ENCODE peak calls at places on chromosomes 2 and 18, in ten cellular contexts. S is GM23248, W is A549, F is HCT116, T is Karpas-422, X is neural progenitor cell, E is K562, I is IMR-90, C is SK-N-SH, D is astrocyte. Z is an unnamed sample. For H3K9me3, the result is how much of the 10 kb centered on the place peaks cover.

GRCh38 chr2:168816369-168816768 is 13.9 kb downstream of the NOSTRIN start:
- DNase-seq in C (no peak), T (no peak), E (no peak), X (no peak), F (no peak), D (peak), I (peak), S (peak), W (no peak), Z (peak)

GRCh38 chr2:65040414-65041261 is 15.6 kb upstream of the CEP68 start:
- DNase-seq in I (peak), W (peak), C (peak), E (peak), X (peak), S (peak), T (peak), D (peak), F (peak), Z (peak)

GRCh38 chr2:168443818-168444217 is 12.3 kb upstream of the CERS6 start:
- DNase-seq in E (no peak), W (no peak), T (peak), D (no peak), S (no peak), X (no peak), C (no peak), I (no peak), F (no peak), Z (peak)

GRCh38 chr18:41955688-41956087 is 654 bp downstream of the PIK3C3 start:
- DNase-seq in C (peak), X (no peak), W (no peak), I (no peak), E (peak), T (no peak), S (peak), F (no peak), D (no peak), Z (peak)

GRCh38 chr2:69309336-69310048 is 77.5 kb downstream of the GFPT1 start:
- DNase-seq in T (no peak), W (no peak), C (peak), X (no peak), I (peak), F (no peak), D (peak), S (peak), E (no peak), Z (no peak)

GRCh38 chr18:75582406-75582821 is 154.9 kb upstream of the SMIM21 start:
- DNase-seq in W (no peak), C (no peak), S (peak), I (peak), E (no peak), D (peak), F (no peak), T (no peak), X (no peak), Z (no peak)

GRCh38 chr2:66729391-66729790 is 294.5 kb downstream of the MEIS1 start:
- DNase-seq in F (no peak), X (no peak), C (no peak), S (peak), T (no peak), E (no peak), W (no peak), D (peak), I (peak), Z (peak)

GRCh38 chr2:129877795-129878775 is 101.4 kb upstream of the RAB6C start:
- DNase-seq in E (peak), D (peak), W (peak), S (peak), I (peak), F (no peak), C (no peak), T (peak), X (no peak), Z (no peak)

GRCh38 chr18:52175406-52175805 is 164.6 kb upstream of the DCC start:
- DNase-seq in S (no peak), T (no peak), W (no peak), D (no peak), F (no peak), I (no peak), C (no peak), X (no peak), E (no peak), Z (peak)

GRCh38 chr2:177204417-177204816 is 8.2 kb upstream of the HNRNPA3 start:
- DNase-seq in S (no peak), T (no peak), I (no peak), X (peak), C (no peak), D (no peak), W (no peak), E (no peak), F (no peak), Z (no peak)

GRCh38 chr2:47551800-47552525 is 149.0 kb downstream of the MSH2 start:
- DNase-seq in E (no peak), S (no peak), W (no peak), D (no peak), I (no peak), T (no peak), X (no peak), F (no peak), C (no peak), Z (no peak)

GRCh38 chr2:62724886-62725711 is 19.6 kb downstream of the EHBP1 start:
- DNase-seq in D (no peak), W (peak), X (peak), C (peak), I (no peak), F (peak), T (peak), E (peak), S (no peak), Z (no peak)

GRCh38 chr18:67661555-67661954 is 145.0 kb upstream of the DSEL start:
- DNase-seq in W (no peak), C (no peak), S (no peak), T (no peak), I (no peak), F (no peak), E (no peak), D (no peak), X (no peak), Z (no peak)

GRCh38 chr2:133829686-133830085 is 261.4 kb upstream of the NCKAP5 start:
- DNase-seq in S (no peak), E (no peak), X (no peak), F (no peak), T (no peak), W (no peak), I (no peak), D (peak), C (no peak), Z (no peak)

GRCh38 chr2:111154758-111155157 is 34.0 kb downstream of the BCL2L11 start:
- DNase-seq in W (no peak), F (no peak), D (no peak), S (no peak), X (no peak), I (no peak), C (no peak), T (no peak), E (no peak), Z (no peak)

GRCh38 chr2:70043252-70043875 is 43.9 kb upstream of the PCBP1 start:
- DNase-seq in E (no peak), C (no peak), D (no peak), X (no peak), W (no peak), I (no peak), F (no peak), T (no peak), S (no peak), Z (no peak)

GRCh38 chr2:128235581-128235980 is 83.1 kb downstream of the HS6ST1 start:
- DNase-seq in F (no peak), T (no peak), D (no peak), E (no peak), X (no peak), S (no peak), C (no peak), W (no peak), I (no peak), Z (no peak)

GRCh38 chr2:235230809-235231601 is 262.8 kb upstream of the AGAP1 start:
- DNase-seq in C (peak), E (no peak), I (no peak), W (no peak), F (no peak), T (no peak), S (peak), D (peak), X (no peak), Z (no peak)

GRCh38 chr2:16526193-16526592 is 139.4 kb downstream of the CYRIA start:
- DNase-seq in W (no peak), C (no peak), D (no peak), E (no peak), X (no peak), S (no peak), T (no peak), F (no peak), I (no peak), Z (no peak)

GRCh38 chr2:44951124-44951523 is 9.6 kb downstream of the SIX3 start:
- DNase-seq in E (no peak), D (no peak), C (no peak), I (no peak), W (no peak), T (no peak), S (no peak), X (no peak), F (no peak), Z (no peak)

GRCh38 chr2:167289651-167290410 is 401.6 kb downstream of the XIRP2 start:
- DNase-seq in F (no peak), I (peak), T (no peak), X (no peak), D (peak), W (no peak), C (no peak), S (no peak), E (no peak), Z (no peak)

GRCh38 chr18:4358618-4359017 is 96.5 kb downstream of the DLGAP1 start:
- DNase-seq in T (no peak), D (no peak), F (no peak), C (no peak), W (no peak), S (no peak), E (no peak), I (no peak), X (peak), Z (no peak)

GRCh38 chr2:8148260-8148880 is 533.5 kb upstream of the ID2 start:
- DNase-seq in C (no peak), D (peak), F (peak), E (no peak), X (no peak), I (peak), W (peak), T (no peak), S (peak), Z (peak)

GRCh38 chr2:168748461-168748860 is 54.0 kb upstream of the NOSTRIN start:
- DNase-seq in S (no peak), E (no peak), F (no peak), T (no peak), C (no peak), W (no peak), D (no peak), I (no peak), X (no peak), Z (no peak)

GRCh38 chr2:18719978-18720775 is 130.8 kb upstream of the NT5C1B start:
- DNase-seq in C (no peak), D (peak), I (peak), X (no peak), F (no peak), E (no peak), T (no peak), W (peak), S (peak), Z (peak)

GRCh38 chr2:144426981-144427479 is 92.9 kb downstream of the ZEB2 start:
- DNase-seq in T (no peak), S (peak), D (peak), E (no peak), C (no peak), I (peak), F (no peak), W (no peak), X (no peak), Z (peak)

GRCh38 chr18:1618364-1618763 is 713.7 kb downstream of the ADCYAP1 start:
- DNase-seq in I (no peak), E (no peak), W (no peak), S (no peak), F (no peak), X (no peak), C (no peak), T (no peak), D (no peak), Z (no peak)

GRCh38 chr2:133787207-133787606 is 218.9 kb upstream of the NCKAP5 start:
- DNase-seq in C (no peak), W (no peak), X (no peak), F (no peak), I (peak), S (peak), T (no peak), E (no peak), D (peak), Z (peak)

DNA sequence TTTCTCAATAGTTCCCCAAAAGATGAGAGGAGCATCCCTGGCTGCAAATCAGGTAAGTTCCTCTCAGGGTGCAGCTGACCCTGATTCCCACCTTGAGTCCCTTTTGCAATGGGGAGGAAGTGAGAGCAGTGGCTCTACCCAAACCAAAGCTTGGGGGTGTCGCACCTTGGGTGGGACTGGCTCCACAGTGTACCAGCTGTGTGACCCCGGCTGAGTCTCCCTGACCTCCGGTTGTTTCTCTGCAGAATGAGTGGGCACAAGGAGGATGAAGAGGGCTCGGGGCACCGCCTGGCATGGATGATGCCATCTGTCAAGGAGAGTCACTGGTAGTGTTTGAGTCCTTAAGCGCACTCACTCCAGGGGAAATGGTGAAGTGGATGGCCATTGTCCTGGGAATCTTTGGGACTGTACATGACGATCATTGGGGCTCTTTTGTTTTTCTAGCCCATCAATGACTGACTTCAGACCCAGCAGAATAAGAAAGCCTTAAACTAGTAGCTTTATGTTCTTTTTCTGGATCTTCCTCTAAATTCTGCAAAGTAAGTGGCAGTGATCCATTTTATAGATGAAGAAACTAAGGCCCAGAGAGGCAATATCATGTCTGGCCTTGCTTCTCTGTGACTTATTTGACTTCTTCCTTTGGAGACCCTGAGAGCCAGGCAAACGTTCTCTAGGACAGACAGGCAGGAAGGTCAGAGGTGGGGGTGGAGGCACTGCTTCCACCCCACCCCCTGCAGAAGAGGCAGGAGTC is 106.3 kb upstream of the ST3GAL5 start:
- DNase-seq in S (no peak), T (no peak), X (no peak), C (no peak), W (no peak), D (no peak), I (no peak), E (peak), F (no peak), Z (no peak)
- H3K4me2 ChIP-seq in S (no peak), T (no peak), X (no peak), C (peak), W (no peak), D (no peak), I (no peak), E (peak), F (no peak), Z (no peak)

DNA sequence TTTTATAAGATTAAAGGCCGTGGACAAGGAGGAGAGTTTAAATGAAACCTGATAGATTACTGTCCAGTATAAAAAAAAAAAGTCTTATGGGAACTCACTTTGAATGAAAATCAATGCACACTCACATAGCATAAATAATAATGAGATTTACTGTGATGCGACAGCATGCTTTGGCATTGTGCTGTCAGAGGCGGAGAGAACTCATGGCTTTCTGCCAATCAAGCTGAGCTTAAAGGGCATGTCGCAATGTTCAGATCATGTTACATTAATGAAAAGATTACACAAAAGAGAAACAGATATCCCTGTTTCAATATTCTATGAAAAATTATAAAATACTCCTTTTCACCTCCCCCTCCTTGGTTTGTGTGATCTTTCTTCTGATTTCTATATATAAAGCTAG is 310.8 kb downstream of the ERBB4 start:
- DNase-seq in I (peak), F (peak), X (no peak), E (no peak), C (no peak), T (no peak), S (peak), D (peak), W (no peak), Z (peak)
- H3K9me3 ChIP-seq in I (under half), F (under half), X (under half), E (under half), C (under half), T (under half), S (under half), D (under half), W (under half), Z (under half)

DNA sequence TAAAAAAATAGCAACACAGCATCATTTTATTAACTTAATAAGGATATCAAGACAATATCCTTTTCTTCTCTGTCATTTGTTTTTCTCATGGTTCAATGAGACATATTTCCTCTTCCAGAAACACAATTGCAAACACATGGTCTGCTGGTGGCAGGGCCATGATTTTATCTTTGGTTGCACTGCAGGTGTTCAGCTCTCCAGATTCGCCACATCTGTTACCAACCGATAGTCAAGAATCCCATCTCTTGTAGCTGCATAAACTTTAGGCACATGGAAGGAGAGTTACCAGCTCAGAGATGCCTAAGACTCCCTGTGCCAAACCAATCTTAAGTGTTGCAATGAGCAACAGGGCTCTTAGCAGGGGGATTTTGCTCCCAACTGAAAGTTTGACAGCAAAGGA is 1303.2 kb upstream of the CELF4 start:
- DNase-seq in I (no peak), S (no peak), X (no peak), F (no peak), C (no peak), D (no peak), E (no peak), T (no peak), W (no peak), Z (no peak)
- H3K4me2 ChIP-seq in I (no peak), S (no peak), X (no peak), F (no peak), C (no peak), D (no peak), E (no peak), T (no peak), W (no peak), Z (no peak)

DNA sequence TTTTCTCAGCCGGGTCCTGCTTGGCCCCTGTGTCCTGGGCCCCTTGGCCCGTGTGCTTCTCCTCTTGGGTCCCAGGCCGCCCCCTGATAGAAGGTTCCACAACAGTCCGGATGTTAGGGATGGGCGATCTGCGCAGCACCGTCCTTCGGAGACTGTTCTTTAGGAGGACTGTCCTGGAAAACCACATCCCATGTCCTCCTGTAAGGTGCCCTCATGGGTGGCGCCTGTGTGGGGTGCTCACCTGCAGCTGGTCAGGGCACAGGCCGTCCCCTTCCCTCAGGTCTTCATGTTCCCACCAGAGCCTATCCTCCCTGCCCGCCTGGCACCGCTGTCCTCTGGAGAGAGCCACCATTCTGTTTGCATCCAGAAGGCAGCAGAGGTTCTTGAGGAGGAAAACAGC is 50.0 kb downstream of the CTDP1 start:
- DNase-seq in I (no peak), T (no peak), E (no peak), X (no peak), C (no peak), W (no peak), D (no peak), F (no peak), S (no peak), Z (no peak)
- H3K9me3 ChIP-seq in I (under half), T (under half), E (under half), X (under half), C (under half), W (under half), D (half or more), F (under half), S (under half), Z (half or more)

GRCh38 chr2:85243101-85244072 is 84.4 kb downstream of the TGOLN2 start:
- DNase-seq in E (peak), W (peak), X (peak), D (no peak), F (no peak), S (peak), I (no peak), C (peak), T (peak), Z (no peak)
- H3K4me2 ChIP-seq in E (no peak), W (no peak), X (peak), D (no peak), F (no peak), S (no peak), I (no peak), C (no peak), T (no peak), Z (no peak)

GRCh38 chr18:8719192-8719591 is 13.8 kb downstream of the MTCL1 start:
- DNase-seq in F (no peak), I (no peak), S (no peak), C (no peak), T (no peak), D (peak), E (no peak), X (no peak), W (no peak), Z (no peak)
- H3K9me3 ChIP-seq in F (under half), I (under half), S (under half), C (under half), T (under half), D (under half), E (under half), X (under half), W (under half), Z (under half)

DNA sequence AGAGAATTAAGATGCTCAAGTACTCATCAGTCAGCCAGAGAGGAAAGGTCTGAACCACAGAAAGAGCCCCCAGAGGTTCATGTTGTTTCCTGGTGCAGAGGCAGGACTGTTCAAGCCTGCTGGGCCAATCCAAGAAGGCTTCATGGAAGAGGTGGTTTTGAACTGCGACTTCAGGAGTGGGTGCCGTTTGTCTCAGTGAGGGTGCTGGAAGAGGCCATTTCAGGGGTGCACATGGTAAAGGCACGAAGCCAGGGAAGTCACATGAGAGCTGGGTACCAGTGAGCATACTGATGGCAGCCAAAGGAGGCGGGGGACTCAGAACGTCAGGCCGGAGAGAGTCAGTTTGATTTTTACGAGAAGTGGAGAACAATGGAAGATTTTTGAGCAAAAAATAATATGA is 55.5 kb downstream of the EMILIN2 start:
- DNase-seq in X (no peak), D (no peak), W (no peak), F (no peak), E (no peak), I (no peak), C (no peak), S (no peak), T (no peak), Z (no peak)
- H3K4me2 ChIP-seq in X (no peak), D (no peak), W (no peak), F (no peak), E (no peak), I (no peak), C (no peak), S (peak), T (no peak), Z (no peak)

DNA sequence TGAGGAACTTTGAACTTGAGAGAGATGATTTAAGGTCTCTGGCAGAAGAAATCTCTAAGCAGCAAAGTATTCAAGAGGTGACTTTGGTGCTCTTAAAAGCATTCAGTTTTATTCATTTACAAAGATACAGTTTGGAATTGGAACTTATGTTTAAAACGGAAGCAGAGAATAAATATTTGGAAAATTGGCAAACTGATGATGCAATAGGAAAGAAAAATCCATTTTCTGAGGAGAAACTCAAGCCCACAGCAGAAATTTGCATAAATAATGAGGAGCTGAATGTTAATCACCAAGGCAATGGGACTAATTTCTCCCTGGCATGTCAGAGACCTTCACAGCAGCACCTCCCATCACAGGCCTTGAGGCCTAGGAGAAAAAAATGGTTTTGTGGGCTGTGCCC is 1022.5 kb upstream of the CHAC2 start:
- DNase-seq in E (no peak), I (no peak), S (no peak), F (no peak), C (no peak), T (no peak), D (no peak), X (no peak), W (no peak), Z (no peak)
- H3K9me3 ChIP-seq in E (under half), I (under half), S (under half), F (under half), C (under half), T (under half), D (under half), X (under half), W (under half), Z (under half)